ENCODE peak calls at places on chromosomes 12 and 14, in nine cellular contexts. Q is anterior cingulate cortex, X is kidney epithelial cell, Y is T-cell, T is activated T-helper 1 cell treated with Interleukin-2 at 50 U/mL for 16 hours, I is NCI-H524, M is nephron progenitor cell, O is HTR-8/SVneo, P is GM04504. A is an unnamed sample.

GRCh38 chr12:100427078-100427477 is 46.6 kb upstream of the NR1H4 start:
- DNase-seq in Q (no peak), X (peak), Y (no peak), T (no peak), I (no peak), M (no peak), O (peak), P (peak), A (peak)

GRCh38 chr14:93132472-93133065 is 16.8 kb upstream of the ITPK1 start:
- DNase-seq in Q (no peak), X (no peak), Y (peak), T (no peak), I (peak), M (no peak), O (peak), P (no peak), A (no peak)

GRCh38 chr14:32940066-32940651 is 1.5 kb downstream of the NPAS3 start:
- DNase-seq in Q (no peak), X (no peak), Y (no peak), T (no peak), I (peak), M (peak), O (no peak), P (no peak), A (no peak)

GRCh38 chr14:20499108-20499507 is 6.2 kb upstream of the RNASE10 start:
- DNase-seq in Q (no peak), X (no peak), Y (no peak), T (no peak), I (peak), M (no peak), O (no peak), P (no peak), A (no peak)

GRCh38 chr12:27015730-27016076 is 1.5 kb upstream of the TM7SF3 start:
- DNase-seq in Q (no peak), X (no peak), Y (no peak), T (no peak), I (no peak), M (no peak), O (peak), P (no peak), A (no peak)

GRCh38 chr12:21054334-21054733 is 76.7 kb upstream of the SLCO1B1 start:
- DNase-seq in Q (no peak), X (no peak), Y (no peak), T (no peak), I (no peak), M (no peak), O (no peak), P (no peak), A (no peak)

GRCh38 chr12:106883421-106883820 is 72.3 kb upstream of the TMEM263 start:
- DNase-seq in Q (no peak), X (no peak), Y (no peak), T (no peak), I (no peak), M (no peak), O (no peak), P (no peak), A (no peak)

GRCh38 chr12:666766-667308 is 3.6 kb upstream of the NINJ2 start:
- DNase-seq in Q (no peak), X (no peak), Y (no peak), T (no peak), I (no peak), M (no peak), O (no peak), P (no peak), A (peak)

GRCh38 chr12:120639771-120640721 is at the start of gene CABP1:
- DNase-seq in Q (no peak), X (no peak), Y (peak), T (peak), I (peak), M (peak), O (peak), P (no peak), A (no peak)

GRCh38 chr12:15966426-15966825 is 55.3 kb downstream of the DERA start:
- DNase-seq in Q (no peak), X (peak), Y (no peak), T (no peak), I (no peak), M (no peak), O (no peak), P (peak), A (peak)

GRCh38 chr14:104425763-104426691 is 153.5 kb upstream of the C14orf180 start:
- DNase-seq in Q (no peak), X (no peak), Y (no peak), T (no peak), I (no peak), M (no peak), O (no peak), P (no peak), A (no peak)

GRCh38 chr12:129927316-129927900 is 23.6 kb upstream of the TMEM132D start:
- DNase-seq in Q (no peak), X (no peak), Y (no peak), T (no peak), I (no peak), M (no peak), O (no peak), P (peak), A (no peak)

GRCh38 chr12:459430-460258 is at the start of gene B4GALNT3:
- DNase-seq in Q (no peak), X (no peak), Y (peak), T (peak), I (peak), M (peak), O (peak), P (no peak), A (no peak)

GRCh38 chr14:104768437-104769323 is 15.7 kb downstream of the SIVA1 start:
- DNase-seq in Q (peak), X (peak), Y (peak), T (peak), I (peak), M (peak), O (peak), P (peak), A (peak)

GRCh38 chr12:58388261-58388660 is 446.9 kb downstream of the ATP23 start:
- DNase-seq in Q (no peak), X (no peak), Y (no peak), T (no peak), I (no peak), M (no peak), O (no peak), P (no peak), A (no peak)

GRCh38 chr12:127811988-127812387 is 455.0 kb upstream of the TMEM132C start:
- DNase-seq in Q (no peak), X (peak), Y (no peak), T (no peak), I (peak), M (peak), O (peak), P (peak), A (no peak)

GRCh38 chr12:46154221-46154975 is 114.4 kb downstream of the SLC38A1 start:
- DNase-seq in Q (no peak), X (peak), Y (no peak), T (no peak), I (no peak), M (no peak), O (peak), P (peak), A (peak)

GRCh38 chr12:11621797-11622423 is 27.6 kb upstream of the ETV6 start:
- DNase-seq in Q (no peak), X (no peak), Y (peak), T (no peak), I (no peak), M (no peak), O (no peak), P (no peak), A (no peak)

GRCh38 chr14:100291305-100292075 is 14.8 kb downstream of the SLC25A29 start:
- DNase-seq in Q (no peak), X (no peak), Y (no peak), T (no peak), I (no peak), M (no peak), O (no peak), P (no peak), A (no peak)

GRCh38 chr14:59918824-59919581 is 941 bp upstream of the LRRC9 start:
- DNase-seq in Q (no peak), X (no peak), Y (no peak), T (no peak), I (peak), M (peak), O (peak), P (peak), A (no peak)

GRCh38 chr14:36363704-36364103 is 43.3 kb upstream of the MBIP start:
- DNase-seq in Q (no peak), X (no peak), Y (no peak), T (no peak), I (no peak), M (no peak), O (no peak), P (no peak), A (no peak)

GRCh38 chr12:93073324-93073723 is 144.2 kb upstream of the EEA1 start:
- DNase-seq in Q (no peak), X (no peak), Y (no peak), T (no peak), I (no peak), M (no peak), O (no peak), P (no peak), A (no peak)

GRCh38 chr14:39102265-39102968 is 618 bp downstream of the SEC23A start:
- DNase-seq in Q (no peak), X (no peak), Y (no peak), T (no peak), I (no peak), M (no peak), O (peak), P (peak), A (no peak)

A was measured in epithelial cell of prostate.